ENCODE peak calls at places on chromosome 5, in ten cellular contexts. A is astrocyte; K is ovary; P is cardiac muscle cell; F is IMR-90; U is CD8-positive, alpha-beta T cell; Q is PC-9; X is suprapubic skin; I is mesendoderm; V is lower lobe of right lung. Z is an unnamed sample. For H3K4me1 and H3K27me3, the result is how much of the 10 kb centered on the place peaks cover.

GRCh38 chr5:124796495-124796894 is 50.1 kb upstream of the ZNF608 start:
- DNase-seq in V (no peak), I (no peak), X (no peak), K (no peak), U (no peak), A (no peak), Q (no peak), F (no peak), P (no peak), Z (no peak)

GRCh38 chr5:9207820-9208418 is 338.0 kb downstream of the SEMA5A start:
- DNase-seq in K (no peak), I (peak), F (peak), A (peak), X (no peak), Q (peak), P (peak), V (no peak), U (no peak), Z (peak)

GRCh38 chr5:172223901-172224873 is 30.2 kb downstream of the EFCAB9 start:
- DNase-seq in Q (no peak), X (no peak), K (no peak), U (no peak), V (no peak), I (no peak), A (no peak), P (no peak), F (no peak), Z (no peak)

GRCh38 chr5:56244676-56245075 is 11.5 kb upstream of the ANKRD55 start:
- DNase-seq in F (no peak), K (no peak), Q (no peak), I (no peak), X (no peak), U (no peak), A (no peak), V (no peak), P (no peak), Z (no peak)

GRCh38 chr5:138706655-138707480 is 46.4 kb upstream of the CTNNA1 start:
- DNase-seq in A (peak), V (no peak), Q (no peak), K (no peak), U (no peak), I (peak), P (no peak), X (no peak), F (peak), Z (peak)

GRCh38 chr5:60503771-60504170 is 196.2 kb downstream of the DEPDC1B start:
- DNase-seq in V (no peak), A (no peak), K (no peak), X (no peak), F (no peak), Q (no peak), I (no peak), U (no peak), P (no peak), Z (no peak)

GRCh38 chr5:76402251-76402879 is 720 bp upstream of the IQGAP2 start:
- DNase-seq in A (no peak), Q (peak), K (peak), F (no peak), U (peak), I (peak), V (peak), X (no peak), P (peak), Z (no peak)

GRCh38 chr5:34743878-34744277 is 87.8 kb downstream of the RAI14 start:
- DNase-seq in I (no peak), X (no peak), K (no peak), U (no peak), P (peak), V (no peak), A (peak), F (peak), Q (no peak), Z (peak)

GRCh38 chr5:107257885-107258520 is 412.7 kb downstream of the EFNA5 start:
- DNase-seq in I (no peak), A (no peak), F (no peak), X (no peak), V (no peak), U (no peak), P (no peak), Q (no peak), K (no peak), Z (no peak)

GRCh38 chr5:38979535-38979934 is 94.7 kb downstream of the RICTOR start:
- DNase-seq in I (no peak), A (no peak), Q (no peak), V (no peak), U (no peak), X (no peak), F (no peak), K (no peak), P (no peak), Z (no peak)

GRCh38 chr5:17425385-17426070 is 72.5 kb upstream of the TAF11L2 start:
- DNase-seq in F (no peak), U (no peak), Q (no peak), I (no peak), P (no peak), K (no peak), A (no peak), V (no peak), X (no peak), Z (no peak)

GRCh38 chr5:51468196-51468595 is 84.9 kb downstream of the ISL1 start:
- DNase-seq in Q (no peak), K (no peak), V (no peak), X (no peak), P (peak), F (no peak), I (no peak), U (no peak), A (no peak), Z (no peak)

GRCh38 chr5:145554399-145554798 is 280.7 kb downstream of the PRELID2 start:
- DNase-seq in K (no peak), V (no peak), X (no peak), I (no peak), Q (no peak), P (peak), F (peak), A (peak), U (no peak), Z (peak)

GRCh38 chr5:158819840-158820620 is 279.7 kb downstream of the EBF1 start:
- DNase-seq in A (peak), Q (no peak), K (no peak), X (no peak), I (no peak), F (peak), P (no peak), U (no peak), V (no peak), Z (no peak)

GRCh38 chr5:131821221-131821620 is 24.4 kb upstream of the FNIP1 start:
- DNase-seq in X (no peak), P (no peak), U (no peak), V (no peak), A (peak), I (no peak), Q (no peak), K (no peak), F (peak), Z (no peak)

GRCh38 chr5:147782053-147783028 is at the start of gene JAKMIP2:
- DNase-seq in K (peak), I (peak), V (peak), P (peak), F (peak), X (peak), A (peak), Q (no peak), U (peak), Z (peak)

GRCh38 chr5:168859471-168859870 is 280.3 kb upstream of the PANK3 start:
- DNase-seq in P (no peak), V (no peak), I (no peak), K (no peak), A (no peak), U (no peak), X (no peak), F (no peak), Q (no peak), Z (no peak)

GRCh38 chr5:168865973-168866372 is 286.8 kb upstream of the PANK3 start:
- DNase-seq in A (no peak), P (peak), V (no peak), F (no peak), I (peak), Q (no peak), X (no peak), U (no peak), K (no peak), Z (no peak)

GRCh38 chr5:168858371-168858770 is 279.2 kb upstream of the PANK3 start:
- DNase-seq in F (no peak), I (no peak), X (no peak), V (no peak), P (no peak), Q (no peak), K (no peak), A (no peak), U (no peak), Z (no peak)

GRCh38 chr5:168860081-168860480 is 280.9 kb upstream of the PANK3 start:
- DNase-seq in F (no peak), V (no peak), I (no peak), U (no peak), P (no peak), A (no peak), X (no peak), Q (no peak), K (no peak), Z (no peak)
- H3K4me1 ChIP-seq in F (under half), V (under half), I (under half), U (under half), P (under half), A (under half), X (under half), Q (under half), K (under half), Z (under half)

GRCh38 chr5:143435207-143435657 is 31.7 kb upstream of the NR3C1 start:
- DNase-seq in P (no peak), F (peak), V (no peak), I (peak), A (no peak), X (no peak), K (no peak), U (no peak), Q (no peak), Z (peak)

GRCh38 chr5:143432658-143433239 is 29.3 kb upstream of the NR3C1 start:
- DNase-seq in P (no peak), Q (no peak), K (no peak), U (no peak), A (no peak), I (no peak), F (no peak), X (no peak), V (no peak), Z (no peak)

GRCh38 chr5:143434261-143435206 is 31.0 kb upstream of the NR3C1 start:
- DNase-seq in P (no peak), F (no peak), V (no peak), K (no peak), I (no peak), X (no peak), Q (no peak), A (no peak), U (peak), Z (no peak)

GRCh38 chr5:143431789-143432188 is 28.3 kb upstream of the NR3C1 start:
- DNase-seq in I (no peak), X (no peak), Q (no peak), V (no peak), K (no peak), U (no peak), F (no peak), P (no peak), A (no peak), Z (no peak)

GRCh38 chr5:143433680-143434079 is 30.2 kb upstream of the NR3C1 start:
- DNase-seq in P (no peak), I (no peak), V (no peak), F (no peak), X (no peak), K (no peak), U (no peak), Q (no peak), A (no peak), Z (no peak)
- H3K4me3 ChIP-seq in P (no peak), I (no peak), V (no peak), F (no peak), X (no peak), K (no peak), U (peak), Q (no peak), A (no peak), Z (no peak)

GRCh38 chr5:173325091-173325698 is 3.0 kb downstream of the STC2 start:
- DNase-seq in U (no peak), I (no peak), P (no peak), V (no peak), X (peak), F (no peak), A (no peak), K (no peak), Q (no peak), Z (no peak)

GRCh38 chr5:173327084-173327947 is 898 bp downstream of the STC2 start:
- DNase-seq in P (peak), Q (no peak), F (peak), K (no peak), V (no peak), A (peak), I (peak), X (no peak), U (no peak), Z (peak)

GRCh38 chr5:173324115-173325001 is 3.9 kb downstream of the STC2 start:
- DNase-seq in Q (no peak), F (peak), K (peak), I (no peak), U (no peak), P (no peak), A (peak), V (peak), X (peak), Z (peak)

GRCh38 chr5:173327948-173328895 is at the start of gene STC2:
- DNase-seq in A (peak), U (no peak), F (peak), Q (peak), X (peak), I (peak), K (peak), P (peak), V (peak), Z (peak)

GRCh38 chr5:173326501-173326960 is 1.7 kb downstream of the STC2 start:
- DNase-seq in A (peak), K (no peak), U (no peak), V (no peak), F (peak), Q (peak), X (no peak), P (peak), I (peak), Z (peak)
- H3K27me3 ChIP-seq in A (under half), K (under half), U (under half), V (half or more), F (under half), Q (under half), X (half or more), P (under half), I (under half), Z (under half)

GRCh38 chr5:81749562-81750307 is 1.2 kb downstream of the SSBP2 start:
- DNase-seq in X (peak), V (peak), K (peak), Q (no peak), U (peak), F (peak), I (peak), P (peak), A (no peak), Z (no peak)
- H3K4me1 ChIP-seq in X (under half), V (under half), K (under half), Q (under half), U (under half), F (under half), I (under half), P (under half), A (under half), Z (under half)